ENCODE peak calls at places on chromosomes 12 and 14, in five cellular contexts. L is naive thymus-derived CD4-positive, alpha-beta T cell; H is epithelial cell of esophagus; K is activated naive CD4-positive, alpha-beta T cell; O is tibial artery. E is an unnamed sample.

GRCh38 chr12:14313379-14313778 is 52.1 kb upstream of the ATF7IP start:
- DNase-seq in L (no peak), H (peak; percentile 50), K (no peak), O (no peak), E (no peak)

GRCh38 chr12:51482808-51483532 is 58.3 kb downstream of the SLC4A8 start:
- DNase-seq in L (peak; percentile 30), H (no peak), K (peak; percentile 3), O (no peak), E (no peak)

GRCh38 chr14:54979039-54979438 is 47.9 kb downstream of the WDHD1 start:
- DNase-seq in L (no peak), H (no peak), K (no peak), O (no peak), E (no peak)

GRCh38 chr12:118494776-118495175 is 118.4 kb downstream of the SUDS3 start:
- DNase-seq in L (no peak), H (peak; percentile 5), K (no peak), O (no peak), E (no peak)

GRCh38 chr14:101590616-101591015 is 29.3 kb downstream of the DIO3 start:
- DNase-seq in L (no peak), H (no peak), K (no peak), O (no peak), E (no peak)

GRCh38 chr12:7131502-7131866 is 1.3 kb downstream of the CLSTN3 start:
- DNase-seq in L (no peak), H (no peak), K (no peak), O (no peak), E (no peak)

GRCh38 chr12:120228291-120229070 is 27.6 kb upstream of the RPLP0 start:
- DNase-seq in L (peak; percentile 86), H (peak; percentile 83), K (peak; percentile 83), O (peak; percentile 77), E (no peak)

GRCh38 chr14:52694761-52695480 is 437 bp downstream of the ERO1A start:
- DNase-seq in L (peak; percentile 60), H (peak; percentile 71), K (peak; percentile 37), O (no peak), E (no peak)

GRCh38 chr12:96774501-96775256 is 132.4 kb upstream of the NEDD1 start:
- DNase-seq in L (no peak), H (peak; percentile 2), K (no peak), O (no peak), E (no peak)

GRCh38 chr12:94686834-94687628 is 36.7 kb upstream of the TMCC3 start:
- DNase-seq in L (no peak), H (peak; percentile 23), K (no peak), O (no peak), E (no peak)

GRCh38 chr14:64680013-64680674 is 24.1 kb upstream of the PLEKHG3 start:
- DNase-seq in L (no peak), H (peak; percentile 99), K (no peak), O (peak; percentile 54), E (no peak)

GRCh38 chr12:15209782-15210181 is 11.4 kb downstream of the RERG start:
- DNase-seq in L (no peak), H (peak; percentile 71), K (no peak), O (no peak), E (no peak)

GRCh38 chr12:55955800-55956508 is 9.9 kb downstream of the PMEL start:
- DNase-seq in L (no peak), H (peak; percentile 95), K (peak; percentile 51), O (no peak), E (no peak)

GRCh38 chr12:103865151-103865730 is 24.2 kb upstream of the NT5DC3 start:
- DNase-seq in L (no peak), H (peak; percentile 84), K (no peak), O (no peak), E (no peak)

GRCh38 chr12:89016970-89017778 is 335.1 kb downstream of the DUSP6 start:
- DNase-seq in L (no peak), H (peak; percentile 77), K (no peak), O (no peak), E (no peak)

GRCh38 chr12:49536526-49537195 is 2.2 kb upstream of the KCNH3 start:
- DNase-seq in L (no peak), H (no peak), K (no peak), O (no peak), E (no peak)

GRCh38 chr12:115801826-115802225 is 475.7 kb downstream of the MED13L start:
- DNase-seq in L (no peak), H (no peak), K (no peak), O (no peak), E (no peak)

GRCh38 chr14:24670594-24670993 is 36.6 kb upstream of the GZMB start:
- DNase-seq in L (no peak), H (no peak), K (no peak), O (no peak), E (no peak)

GRCh38 chr12:40107803-40108620 is 2.1 kb upstream of the SLC2A13 start:
- DNase-seq in L (no peak), H (no peak), K (no peak), O (no peak), E (no peak)

GRCh38 chr14:36518031-36518585 is 1.9 kb downstream of the NKX2-1 start:
- DNase-seq in L (no peak), H (no peak), K (no peak), O (no peak), E (no peak)

GRCh38 chr12:120903382-120903817 is 758 bp downstream of the SPPL3 start:
- DNase-seq in L (peak; percentile 74), H (peak; percentile 54), K (peak; percentile 61), O (peak; percentile 68), E (no peak)

GRCh38 chr12:42946776-42947435 is 357.4 kb upstream of the PRICKLE1 start:
- DNase-seq in L (no peak), H (peak; percentile 55), K (no peak), O (no peak), E (no peak)

GRCh38 chr12:7154042-7154441 is 23.9 kb downstream of the CLSTN3 start:
- DNase-seq in L (no peak), H (no peak), K (no peak), O (no peak), E (no peak)

GRCh38 chr12:60148109-60148508 is 552.3 kb downstream of the SLC16A7 start:
- DNase-seq in L (no peak), H (peak; percentile 89), K (no peak), O (no peak), E (no peak)

GRCh38 chr12:79689041-79689476 is 1.7 kb downstream of the PAWR start:
- DNase-seq in L (no peak), H (no peak), K (no peak), O (no peak), E (no peak)

GRCh38 chr14:54568821-54569591 is 2.1 kb downstream of the SAMD4A start:
- DNase-seq in L (no peak), H (peak; percentile 34), K (no peak), O (peak; percentile 32), E (no peak)

GRCh38 chr14:100774164-100774537 is 47.5 kb downstream of the DLK1 start:
- DNase-seq in L (no peak), H (no peak), K (no peak), O (no peak), E (no peak)

GRCh38 chr14:21268612-21269251 is 510 bp downstream of the HNRNPC start:
- DNase-seq in L (no peak), H (peak; percentile 72), K (no peak), O (peak; percentile 45), E (no peak)

GRCh38 chr12:53059434-53060063 is 9.7 kb downstream of the TNS2 start:
- DNase-seq in L (no peak), H (no peak), K (no peak), O (no peak), E (no peak)

GRCh38 chr14:96532632-96533031 is 30.4 kb downstream of the PAPOLA start:
- DNase-seq in L (no peak), H (no peak), K (no peak), O (no peak), E (no peak)

GRCh38 chr14:56555921-56556570 is 23.6 kb upstream of the TMEM260 start:
- DNase-seq in L (no peak), H (peak; percentile 65), K (no peak), O (no peak), E (no peak)

GRCh38 chr14:36320210-36321003 is at the start of gene MBIP:
- DNase-seq in L (peak; percentile 74), H (peak; percentile 98), K (peak; percentile 82), O (peak; percentile 94), E (no peak)

GRCh38 chr12:123714302-123714627 is 2.1 kb downstream of the ATP6V0A2 start:
- DNase-seq in L (peak; percentile 58), H (no peak), K (no peak), O (no peak), E (no peak)

GRCh38 chr12:9673404-9674225 is 4.1 kb downstream of the CLEC2D start:
- DNase-seq in L (peak; percentile 63), H (peak; percentile 95), K (no peak), O (peak; percentile 35), E (no peak)

GRCh38 chr12:108454539-108455139 is 60.4 kb upstream of the FICD start:
- DNase-seq in L (no peak), H (no peak), K (no peak), O (no peak), E (no peak)

GRCh38 chr12:66041651-66042363 is 88.7 kb downstream of the LLPH start:
- DNase-seq in L (no peak), H (no peak), K (no peak), O (no peak), E (no peak)

GRCh38 chr14:34931206-34931605 is 51.6 kb upstream of the SRP54 start:
- DNase-seq in L (no peak), H (peak; percentile 70), K (no peak), O (no peak), E (no peak)

GRCh38 chr14:105256292-105256960 is 8.1 kb downstream of the BTBD6 start:
- DNase-seq in L (no peak), H (no peak), K (no peak), O (no peak), E (no peak)

GRCh38 chr12:50621435-50622304 is 116.9 kb downstream of the DIP2B start:
- DNase-seq in L (no peak), H (no peak), K (no peak), O (no peak), E (no peak)

E was measured in cortex of kidney.